ENCODE peak calls at places on chromosomes 13 and 19, in four cellular contexts. E is body of pancreas, V is bronchial epithelial cell, S is HCEC 1CT. Y is an unnamed sample.

GRCh38 chr13:49858183-49858856 is 65.8 kb upstream of the KPNA3 start:
- DNase-seq in E (peak), V (peak), S (peak), Y (peak)

GRCh38 chr13:102687520-102687919 is 7.3 kb downstream of the METTL21C start:
- DNase-seq in E (no peak), V (peak), S (no peak), Y (no peak)

GRCh38 chr19:56875717-56876116 is 35.2 kb upstream of the PEG3 start:
- DNase-seq in E (no peak), V (no peak), S (no peak), Y (no peak)

GRCh38 chr19:41928754-41929535 is 696 bp upstream of the ERFL start:
- DNase-seq in E (no peak), V (no peak), S (no peak), Y (no peak)

GRCh38 chr19:41767105-41767504 is 11.8 kb downstream of the CEACAM6 start:
- DNase-seq in E (no peak), V (no peak), S (no peak), Y (no peak)

GRCh38 chr13:85772379-85772778 is 26.8 kb downstream of the SLITRK6 start:
- DNase-seq in E (no peak), V (peak), S (no peak), Y (peak)

GRCh38 chr19:18940791-18941627 is at the start of gene HOMER3:
- DNase-seq in E (peak), V (no peak), S (peak), Y (peak)

GRCh38 chr13:36454121-36454520 is 21.8 kb downstream of the CCNA1 start:
- DNase-seq in E (no peak), V (peak), S (no peak), Y (no peak)

GRCh38 chr19:17333611-17334413 is 843 bp downstream of the ANO8 start:
- DNase-seq in E (no peak), V (peak), S (peak), Y (peak)

GRCh38 chr19:45442927-45443461 is 19.3 kb upstream of the ERCC1 start:
- DNase-seq in E (peak), V (no peak), S (no peak), Y (peak)

GRCh38 chr13:77876176-77876575 is 42.5 kb downstream of the EDNRB start:
- DNase-seq in E (no peak), V (no peak), S (peak), Y (no peak)

GRCh38 chr19:49188626-49189200 is 31.1 kb downstream of the TRPM4 start:
- DNase-seq in E (no peak), V (no peak), S (no peak), Y (no peak)

GRCh38 chr19:56170261-56170660 is 5.5 kb upstream of the GALP start:
- DNase-seq in E (peak), V (peak), S (no peak), Y (peak)

GRCh38 chr19:33377586-33378475 is 4.3 kb downstream of the CEBPG start:
- DNase-seq in E (no peak), V (no peak), S (no peak), Y (no peak)

GRCh38 chr19:5186293-5187050 is 154.1 kb downstream of the PTPRS start:
- DNase-seq in E (no peak), V (peak), S (peak), Y (peak)

GRCh38 chr19:55082023-55082851 is 6.6 kb downstream of the EPS8L1 start:
- DNase-seq in E (no peak), V (no peak), S (no peak), Y (peak)

GRCh38 chr13:30856004-30856790 is 49.9 kb upstream of the MEDAG start:
- DNase-seq in E (no peak), V (peak), S (no peak), Y (no peak)

GRCh38 chr13:53631511-53631910 is 602.9 kb downstream of the OLFM4 start:
- DNase-seq in E (no peak), V (no peak), S (no peak), Y (no peak)

GRCh38 chr13:51620165-51620983 is 36.1 kb downstream of the WDFY2 start:
- DNase-seq in E (no peak), V (no peak), S (no peak), Y (no peak)